ENCODE peak calls at places on chromosome 21, in eight cellular contexts. N is mammary epithelial cell, P is astrocyte of the spinal cord, T is lower leg skin, M is left ventricle myocardium inferior, R is colonic mucosa, U is GM20000, V is cardiac fibroblast. J is an unnamed sample.

GRCh38 chr21:29166853-29167252 is 36.4 kb downstream of the MAP3K7CL start:
- DNase-seq in U (no peak), M (no peak), P (no peak), V (no peak), T (no peak), R (no peak), N (no peak), J (no peak)

GRCh38 chr21:28742527-28742926 is 250.2 kb downstream of the LTN1 start:
- DNase-seq in N (peak), U (no peak), M (no peak), R (no peak), T (no peak), P (peak), V (peak), J (peak)

GRCh38 chr21:36209626-36210171 is 53.1 kb downstream of the DOP1B start:
- DNase-seq in V (peak), M (no peak), T (no peak), U (peak), P (peak), R (peak), N (peak), J (peak)

GRCh38 chr21:27033467-27033866 is 66.6 kb upstream of the ADAMTS5 start:
- DNase-seq in P (no peak), T (no peak), M (no peak), U (no peak), R (no peak), V (no peak), N (no peak), J (no peak)

GRCh38 chr21:36478941-36479340 is 981 bp downstream of the CLDN14 start:
- DNase-seq in T (no peak), V (peak), P (no peak), M (no peak), R (no peak), U (no peak), N (no peak), J (no peak)

GRCh38 chr21:46057111-46057709 is 40.7 kb upstream of the COL6A2 start:
- DNase-seq in U (no peak), R (no peak), P (no peak), N (no peak), T (peak), M (no peak), V (no peak), J (no peak)

GRCh38 chr21:36155603-36156338 is 853 bp upstream of the DOP1B start:
- DNase-seq in U (no peak), V (no peak), R (peak), P (no peak), T (peak), N (peak), M (peak), J (no peak)

GRCh38 chr21:46455575-46456385 is 2.9 kb upstream of the DIP2A start:
- DNase-seq in U (no peak), V (peak), R (no peak), N (peak), T (no peak), P (peak), M (no peak), J (peak)

GRCh38 chr21:21085206-21085605 is 87.0 kb downstream of the NCAM2 start:
- DNase-seq in V (no peak), T (no peak), M (no peak), U (no peak), P (no peak), N (no peak), R (no peak), J (no peak)

GRCh38 chr21:28767523-28767922 is 225.2 kb downstream of the LTN1 start:
- DNase-seq in R (no peak), U (no peak), M (no peak), V (no peak), N (no peak), T (no peak), P (no peak), J (no peak)

GRCh38 chr21:16084776-16085364 is 355.1 kb downstream of the USP25 start:
- DNase-seq in T (peak), P (peak), M (peak), N (no peak), R (no peak), V (peak), U (no peak), J (peak)

GRCh38 chr21:22019766-22020165 is 1021.6 kb downstream of the NCAM2 start:
- DNase-seq in U (no peak), M (no peak), R (no peak), T (no peak), P (peak), V (peak), N (no peak), J (no peak)

DNA sequence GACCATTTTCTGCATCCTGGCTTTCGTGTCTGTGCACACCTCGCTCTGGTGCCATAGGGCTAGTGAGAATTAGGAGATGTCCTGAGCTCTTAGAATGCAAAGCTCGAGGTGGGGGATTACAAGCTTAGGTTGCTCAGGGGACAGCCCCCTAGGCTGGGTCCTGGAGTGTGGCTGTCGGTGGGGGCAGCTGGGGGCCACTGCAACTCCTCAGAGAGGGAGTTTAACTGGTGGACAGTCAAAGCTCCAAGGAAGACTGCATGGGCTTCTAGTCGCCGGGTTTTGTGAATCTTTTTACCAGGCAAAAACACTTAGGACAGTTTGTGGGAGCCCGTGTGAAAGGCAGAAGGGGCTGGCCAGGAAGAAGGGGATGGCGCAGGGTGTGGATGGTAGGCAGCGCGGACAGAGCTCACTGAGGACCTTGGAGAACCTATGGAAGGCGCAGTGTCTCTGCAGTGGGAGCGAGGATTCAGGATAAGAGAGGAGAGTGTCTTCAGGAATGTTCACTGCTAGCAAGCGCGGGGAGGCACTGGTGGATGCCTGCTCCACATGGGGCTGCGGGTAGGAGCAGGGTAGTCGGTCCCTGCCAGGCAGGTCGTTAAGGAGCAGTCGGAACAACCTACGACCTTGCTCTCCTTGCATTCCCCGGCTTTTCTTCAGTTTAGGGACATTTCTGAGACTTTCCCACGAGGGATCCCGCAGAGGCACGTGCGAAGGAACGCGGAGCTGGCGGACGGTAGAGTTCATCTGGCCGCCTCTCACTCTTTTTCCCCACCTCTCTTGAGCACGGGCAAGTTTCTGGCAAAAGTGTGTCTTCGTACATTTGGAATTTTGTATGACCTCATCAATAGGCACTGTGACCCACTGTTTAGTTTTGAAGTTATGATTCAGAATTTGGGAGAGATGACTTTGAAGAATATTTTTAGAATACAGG is 12.9 kb upstream of the KCNE1 start:
- DNase-seq in U (no peak), M (no peak), V (peak), N (peak), P (peak), R (no peak), T (no peak), J (no peak)
- TF ChIP-seq CTCF in U (no peak), M (no peak), V (no peak), N (no peak), P (no peak), R (no peak), T (no peak), J (no peak)

GRCh38 chr21:44875341-44875740 is 1.9 kb upstream of the PTTG1IP start:
- DNase-seq in V (peak), R (no peak), U (no peak), M (no peak), T (no peak), P (peak), N (peak), J (peak)
- TF ChIP-seq CTCF in V (no peak), R (no peak), U (no peak), M (no peak), T (no peak), P (no peak), N (no peak), J (no peak)

GRCh38 chr21:41361053-41361785 is 608 bp upstream of the MX2 start:
- DNase-seq in T (peak), P (no peak), R (no peak), N (no peak), U (no peak), V (no peak), M (no peak), J (no peak)

GRCh38 chr21:41358193-41359166 is 3.3 kb upstream of the MX2 start:
- DNase-seq in T (peak), R (no peak), V (no peak), N (no peak), M (no peak), P (no peak), U (no peak), J (no peak)

GRCh38 chr21:41359289-41359688 is 2.5 kb upstream of the MX2 start:
- DNase-seq in M (no peak), V (no peak), U (no peak), P (no peak), R (no peak), T (peak), N (no peak), J (no peak)

GRCh38 chr21:41361786-41362604 is at the start of gene MX2:
- DNase-seq in T (peak), M (peak), U (peak), N (no peak), P (peak), R (peak), V (peak), J (no peak)

GRCh38 chr21:41360072-41360821 is 1.6 kb upstream of the MX2 start:
- DNase-seq in R (peak), U (no peak), N (peak), T (peak), M (peak), P (no peak), V (peak), J (no peak)
- TF ChIP-seq CTCF in R (no peak), U (no peak), N (no peak), T (no peak), M (peak), P (no peak), V (no peak), J (no peak)

GRCh38 chr21:34091607-34092006 is 18.2 kb downstream of the MRPS6 start:
- DNase-seq in M (no peak), V (peak), R (no peak), P (no peak), U (no peak), T (no peak), N (no peak), J (no peak)
- TF ChIP-seq CTCF in M (peak), V (peak), R (no peak), P (peak), U (no peak), T (no peak), N (peak), J (peak)

GRCh38 chr21:32916522-32917099 is 109.1 kb upstream of the OLIG2 start:
- DNase-seq in V (peak), M (no peak), R (no peak), P (no peak), T (no peak), U (no peak), N (no peak), J (peak)
- TF ChIP-seq CTCF in V (peak), M (no peak), R (no peak), P (peak), T (no peak), U (no peak), N (peak), J (no peak)

GRCh38 chr21:15011967-15012366 is 52.8 kb downstream of the NRIP1 start:
- DNase-seq in R (no peak), U (no peak), V (no peak), T (no peak), P (no peak), M (no peak), N (no peak), J (no peak)
- TF ChIP-seq CTCF in R (no peak), U (no peak), V (no peak), T (no peak), P (no peak), M (no peak), N (no peak), J (no peak)

GRCh38 chr21:42471206-42471605 is 24.8 kb downstream of the RSPH1 start:
- DNase-seq in T (peak), M (no peak), U (no peak), N (no peak), R (no peak), P (no peak), V (no peak), J (no peak)
- TF ChIP-seq CTCF in T (no peak), M (no peak), U (no peak), N (no peak), R (no peak), P (no peak), V (no peak), J (no peak)

DNA sequence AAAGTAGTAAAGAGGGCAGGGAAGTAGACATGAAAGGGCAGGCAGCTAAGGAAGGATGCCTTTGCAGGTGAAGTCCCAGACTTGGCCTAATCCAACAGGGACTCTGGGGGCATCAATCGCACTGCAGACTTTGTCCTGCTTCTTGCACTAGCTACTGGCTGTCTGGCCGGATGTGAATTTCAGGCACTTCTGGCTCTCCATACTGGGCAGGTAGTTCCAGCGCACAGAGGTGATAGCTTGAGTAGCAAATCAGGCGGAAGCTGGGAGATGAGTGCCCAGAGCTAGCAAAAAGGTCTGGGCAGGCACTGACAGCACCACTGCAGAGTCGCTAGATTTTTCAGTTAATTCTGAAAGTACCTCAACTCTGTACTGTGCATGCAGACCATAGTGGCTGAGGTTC is 997 bp downstream of the RSPH1 start:
- DNase-seq in V (no peak), N (no peak), P (no peak), M (no peak), R (no peak), U (no peak), T (peak), J (no peak)
- TF ChIP-seq CTCF in V (no peak), N (no peak), P (no peak), M (no peak), R (no peak), U (no peak), T (no peak), J (no peak)

GRCh38 chr21:38032402-38032801 is 116.1 kb upstream of the KCNJ6 start:
- DNase-seq in N (no peak), M (no peak), P (no peak), R (no peak), T (no peak), U (no peak), V (no peak), J (no peak)
- TF ChIP-seq CTCF in N (no peak), M (no peak), P (no peak), R (no peak), T (no peak), U (no peak), V (no peak), J (no peak)

GRCh38 chr21:17931080-17931479 is 111.9 kb upstream of the C21orf91 start:
- DNase-seq in N (no peak), P (no peak), R (no peak), M (no peak), V (no peak), T (no peak), U (no peak), J (no peak)
- TF ChIP-seq CTCF in N (peak), P (peak), R (no peak), M (no peak), V (peak), T (no peak), U (peak), J (peak)

J was measured in MCF 10A.